ENCODE peak calls at places on chromosomes 1 and 21, in nine cellular contexts. H is cardiac muscle cell; U is tibial artery; N is GM23338; C is upper lobe of right lung; M is hepatocyte; Y is ascending aorta; Q is CD8-positive, alpha-beta T cell; R is kidney. I is an unnamed sample.

GRCh38 chr21:29436650-29437049 is 137.9 kb downstream of the BACH1 start:
- DNase-seq in H (no peak), U (no peak), N (no peak), C (no peak), M (no peak), Y (no peak), Q (no peak), R (no peak), I (no peak)

GRCh38 chr1:219155140-219155539 is 18.5 kb upstream of the LYPLAL1 start:
- DNase-seq in H (no peak), U (no peak), N (no peak), C (no peak), M (no peak), Y (no peak), Q (no peak), R (no peak), I (no peak)

GRCh38 chr1:155623357-155623756 is 13.3 kb downstream of the MSTO1 start:
- DNase-seq in H (no peak), U (no peak), N (no peak), C (no peak), M (no peak), Y (no peak), Q (no peak), R (no peak), I (no peak)

GRCh38 chr1:210291786-210292275 is 36.9 kb upstream of the HHAT start:
- DNase-seq in H (peak), U (no peak), N (no peak), C (no peak), M (peak), Y (peak), Q (no peak), R (no peak), I (peak)

GRCh38 chr1:27292111-27292510 is 29.9 kb upstream of the TMEM222 start:
- DNase-seq in H (peak), U (no peak), N (no peak), C (no peak), M (peak), Y (no peak), Q (no peak), R (no peak), I (no peak)

GRCh38 chr1:179217943-179218507 is 11.5 kb downstream of the ABL2 start:
- DNase-seq in H (no peak), U (no peak), N (no peak), C (no peak), M (no peak), Y (no peak), Q (no peak), R (no peak), I (no peak)

GRCh38 chr1:235648954-235649721 is 446 bp downstream of the GNG4 start:
- DNase-seq in H (peak), U (no peak), N (peak), C (peak), M (peak), Y (no peak), Q (peak), R (peak), I (no peak)

GRCh38 chr1:67791261-67791660 is 42.0 kb downstream of the GNG12 start:
- DNase-seq in H (no peak), U (no peak), N (no peak), C (no peak), M (no peak), Y (no peak), Q (no peak), R (no peak), I (no peak)

GRCh38 chr1:169495050-169495740 is 9.5 kb upstream of the SLC19A2 start:
- DNase-seq in H (no peak), U (no peak), N (no peak), C (no peak), M (no peak), Y (no peak), Q (no peak), R (no peak), I (no peak)

GRCh38 chr1:22916469-22916817 is 56.2 kb downstream of the LACTBL1 start:
- DNase-seq in H (no peak), U (no peak), N (no peak), C (no peak), M (no peak), Y (no peak), Q (no peak), R (no peak), I (no peak)

GRCh38 chr1:191368891-191369654 is 789.2 kb upstream of the RGS18 start:
- DNase-seq in H (no peak), U (no peak), N (no peak), C (no peak), M (no peak), Y (no peak), Q (no peak), R (no peak), I (no peak)

GRCh38 chr1:43632135-43632670 is 17.7 kb upstream of the KDM4A start:
- DNase-seq in H (peak), U (no peak), N (peak), C (peak), M (no peak), Y (no peak), Q (no peak), R (peak), I (no peak)

GRCh38 chr1:225554216-225554812 is 98.6 kb downstream of the ENAH start:
- DNase-seq in H (no peak), U (no peak), N (peak), C (no peak), M (peak), Y (no peak), Q (no peak), R (no peak), I (no peak)

GRCh38 chr1:114853584-114853983 is 1.1 kb upstream of the SYCP1 start:
- DNase-seq in H (no peak), U (no peak), N (no peak), C (no peak), M (no peak), Y (no peak), Q (no peak), R (no peak), I (no peak)

GRCh38 chr1:210711825-210712224 is 383.1 kb downstream of the HHAT start:
- DNase-seq in H (peak), U (no peak), N (peak), C (no peak), M (no peak), Y (no peak), Q (no peak), R (no peak), I (no peak)

GRCh38 chr1:4172659-4173599 is 272.9 kb upstream of the C1orf174 start:
- DNase-seq in H (no peak), U (peak), N (no peak), C (no peak), M (no peak), Y (no peak), Q (no peak), R (no peak), I (peak)

DNA sequence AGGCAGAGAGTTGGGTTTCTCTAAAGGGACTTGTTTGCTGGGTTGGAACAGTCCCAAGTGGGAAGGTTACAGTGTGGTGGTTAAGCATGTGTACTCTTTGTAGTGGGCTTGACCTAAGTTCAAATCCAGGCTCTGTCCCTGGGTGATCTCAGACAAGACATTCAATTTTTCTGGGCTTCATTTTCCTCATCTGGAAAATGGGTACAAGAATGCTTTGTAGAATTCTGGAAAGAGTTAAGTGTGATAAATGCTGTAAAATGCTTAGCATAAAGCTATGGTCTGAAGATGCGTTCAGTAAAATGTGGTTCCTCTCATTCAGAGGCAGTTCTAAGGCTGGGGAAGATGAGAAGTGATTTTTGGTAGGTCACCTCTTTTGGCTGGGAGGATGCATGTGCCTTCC is 805 bp downstream of the GRHL3 start:
- DNase-seq in H (no peak), U (no peak), N (no peak), C (no peak), M (no peak), Y (no peak), Q (no peak), R (no peak), I (no peak)
- H3K4me3 ChIP-seq in H (no peak), U (no peak), N (peak), C (no peak), M (no peak), Y (no peak), Q (no peak), R (no peak), I (no peak)

GRCh38 chr1:91556556-91556955 is 55.9 kb downstream of the CDC7 start:
- DNase-seq in H (no peak), U (no peak), N (no peak), C (no peak), M (no peak), Y (no peak), Q (no peak), R (no peak), I (no peak)
- H3K27ac ChIP-seq in H (no peak), U (no peak), N (no peak), C (no peak), M (peak), Y (no peak), Q (peak), R (no peak), I (no peak)

GRCh38 chr1:150695561-150695960 is 1.4 kb downstream of the GOLPH3L start:
- DNase-seq in H (no peak), U (no peak), N (no peak), C (no peak), M (no peak), Y (no peak), Q (no peak), R (no peak), I (no peak)

GRCh38 chr1:150696995-150697927 is at the start of gene GOLPH3L:
- DNase-seq in H (peak), U (peak), N (peak), C (peak), M (peak), Y (peak), Q (peak), R (peak), I (peak)

GRCh38 chr1:150692720-150693119 is 4.2 kb downstream of the GOLPH3L start:
- DNase-seq in H (no peak), U (no peak), N (no peak), C (no peak), M (no peak), Y (no peak), Q (no peak), R (no peak), I (no peak)

GRCh38 chr1:150696151-150696550 is 803 bp downstream of the GOLPH3L start:
- DNase-seq in H (no peak), U (no peak), N (peak), C (no peak), M (no peak), Y (no peak), Q (no peak), R (no peak), I (no peak)

GRCh38 chr1:150696590-150696989 is 364 bp downstream of the GOLPH3L start:
- DNase-seq in H (peak), U (no peak), N (peak), C (no peak), M (peak), Y (no peak), Q (no peak), R (no peak), I (no peak)
- TF ChIP-seq CTCF in H (no peak), U (no peak), N (no peak), C (no peak), M (no peak), Y (no peak), Q (no peak), R (no peak), I (no peak)

GRCh38 chr1:61184714-61185106 is 102.3 kb downstream of the NFIA start:
- DNase-seq in H (no peak), U (no peak), N (no peak), C (no peak), M (no peak), Y (no peak), Q (no peak), R (no peak), I (no peak)

GRCh38 chr1:61182049-61182448 is 99.7 kb downstream of the NFIA start:
- DNase-seq in H (peak), U (no peak), N (no peak), C (no peak), M (peak), Y (peak), Q (no peak), R (no peak), I (no peak)

GRCh38 chr1:61184035-61184713 is 101.8 kb downstream of the NFIA start:
- DNase-seq in H (peak), U (peak), N (no peak), C (peak), M (peak), Y (peak), Q (no peak), R (peak), I (peak)

GRCh38 chr1:61181016-61181560 is 98.7 kb downstream of the NFIA start:
- DNase-seq in H (no peak), U (no peak), N (no peak), C (no peak), M (no peak), Y (no peak), Q (no peak), R (no peak), I (no peak)

GRCh38 chr1:61183471-61184034 is 101.2 kb downstream of the NFIA start:
- DNase-seq in H (no peak), U (peak), N (no peak), C (no peak), M (peak), Y (peak), Q (no peak), R (peak), I (peak)
- H3K4me3 ChIP-seq in H (no peak), U (peak), N (no peak), C (peak), M (peak), Y (peak), Q (no peak), R (peak), I (peak)

DNA sequence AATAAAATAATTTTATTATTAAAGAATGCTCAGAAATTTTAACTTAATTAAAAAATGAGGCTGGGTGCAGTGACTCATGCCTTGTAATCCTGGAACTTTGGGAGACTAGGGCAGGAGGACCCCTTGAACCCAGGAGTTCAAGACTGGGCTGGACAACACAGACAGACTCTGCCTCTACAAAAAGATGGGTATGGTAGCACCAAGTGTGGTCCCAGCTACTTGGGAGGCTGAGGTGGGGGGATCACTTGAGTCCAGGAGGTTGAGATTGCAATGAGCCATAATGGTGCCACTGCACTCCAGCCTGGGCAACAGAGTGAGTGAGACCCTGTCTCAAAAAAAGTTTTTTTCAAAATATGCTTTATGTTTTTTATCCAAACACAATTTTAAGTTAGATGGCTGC is 25.3 kb downstream of the TMED5 start:
- DNase-seq in H (no peak), U (no peak), N (no peak), C (no peak), M (no peak), Y (no peak), Q (no peak), R (no peak), I (no peak)
- H3K27ac ChIP-seq in H (no peak), U (no peak), N (no peak), C (no peak), M (no peak), Y (no peak), Q (no peak), R (no peak), I (no peak)

GRCh38 chr1:167344112-167344511 is 123.4 kb downstream of the POU2F1 start:
- DNase-seq in H (no peak), U (no peak), N (no peak), C (no peak), M (no peak), Y (no peak), Q (no peak), R (no peak), I (no peak)
- TF ChIP-seq CTCF in H (no peak), U (no peak), N (no peak), C (no peak), M (no peak), Y (no peak), Q (no peak), R (no peak), I (no peak)

GRCh38 chr1:50766688-50767087 is 193.4 kb downstream of the FAF1 start:
- DNase-seq in H (no peak), U (no peak), N (no peak), C (no peak), M (no peak), Y (no peak), Q (no peak), R (no peak), I (no peak)
- H3K4me3 ChIP-seq in H (no peak), U (no peak), N (no peak), C (no peak), M (no peak), Y (no peak), Q (no peak), R (no peak), I (no peak)

DNA sequence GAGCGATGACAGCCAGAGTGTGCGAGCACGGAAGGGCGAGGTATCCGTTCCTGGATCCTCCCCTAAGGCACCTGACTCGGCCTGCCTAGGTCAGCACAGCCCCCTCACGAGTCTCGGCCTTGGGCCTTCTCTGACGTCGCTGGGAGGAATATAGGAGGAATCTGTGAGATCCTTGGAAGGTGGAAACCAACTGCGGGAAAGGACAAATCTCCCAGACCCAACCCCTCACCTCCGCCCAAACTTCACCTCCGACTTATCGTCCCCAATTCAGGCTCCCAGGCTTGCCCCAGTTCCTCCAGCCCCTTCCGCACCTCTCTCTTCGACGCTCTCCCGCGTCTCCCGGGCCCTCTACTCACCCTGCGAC is 492 bp downstream of the APH1A start:
- DNase-seq in H (peak), U (peak), N (no peak), C (peak), M (peak), Y (no peak), Q (no peak), R (peak), I (no peak)
- H3K27ac ChIP-seq in H (peak), U (peak), N (peak), C (peak), M (peak), Y (peak), Q (peak), R (peak), I (peak)

DNA sequence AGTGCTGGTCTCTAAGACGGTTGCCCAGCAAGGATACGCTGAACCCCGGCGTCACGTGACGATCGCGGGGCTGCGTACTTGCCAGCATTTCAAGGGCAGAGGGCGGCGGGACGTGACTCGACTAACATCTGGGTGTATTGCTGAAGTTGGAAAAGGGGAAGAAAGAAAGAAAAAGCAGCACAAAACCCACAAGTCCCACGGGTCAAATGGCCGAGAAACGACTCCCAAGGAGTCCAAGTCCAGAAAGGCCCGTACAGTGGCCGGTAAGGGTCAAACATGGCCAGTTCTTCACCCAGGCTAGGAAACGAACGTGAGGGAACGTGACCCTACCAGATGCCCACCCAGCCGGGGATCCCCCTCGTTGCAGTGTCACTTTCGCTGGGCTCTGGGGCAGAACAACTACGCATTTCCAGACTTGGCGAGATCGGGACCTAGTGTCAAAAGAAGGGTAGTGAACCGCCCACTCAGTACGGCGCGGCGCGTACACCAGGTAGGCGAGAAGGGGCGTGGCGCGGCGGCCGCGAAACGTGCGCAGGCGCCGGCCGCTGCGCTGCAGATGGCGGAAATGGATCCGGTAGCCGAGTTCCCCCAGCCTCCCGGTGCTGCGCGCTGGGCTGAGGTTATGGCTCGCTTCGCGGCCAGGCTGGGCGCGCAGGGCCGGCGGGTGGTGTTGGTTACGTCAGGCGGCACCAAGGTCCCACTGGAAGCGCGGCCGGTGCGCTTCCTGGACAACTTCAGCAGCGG is at the start of the genes PPCS and ZMYND12:
- DNase-seq in H (peak), U (peak), N (peak), C (peak), M (peak), Y (peak), Q (peak), R (peak), I (peak)
- TF ChIP-seq CTCF in H (no peak), U (peak), N (no peak), C (no peak), M (no peak), Y (no peak), Q (peak), R (no peak), I (no peak)

DNA sequence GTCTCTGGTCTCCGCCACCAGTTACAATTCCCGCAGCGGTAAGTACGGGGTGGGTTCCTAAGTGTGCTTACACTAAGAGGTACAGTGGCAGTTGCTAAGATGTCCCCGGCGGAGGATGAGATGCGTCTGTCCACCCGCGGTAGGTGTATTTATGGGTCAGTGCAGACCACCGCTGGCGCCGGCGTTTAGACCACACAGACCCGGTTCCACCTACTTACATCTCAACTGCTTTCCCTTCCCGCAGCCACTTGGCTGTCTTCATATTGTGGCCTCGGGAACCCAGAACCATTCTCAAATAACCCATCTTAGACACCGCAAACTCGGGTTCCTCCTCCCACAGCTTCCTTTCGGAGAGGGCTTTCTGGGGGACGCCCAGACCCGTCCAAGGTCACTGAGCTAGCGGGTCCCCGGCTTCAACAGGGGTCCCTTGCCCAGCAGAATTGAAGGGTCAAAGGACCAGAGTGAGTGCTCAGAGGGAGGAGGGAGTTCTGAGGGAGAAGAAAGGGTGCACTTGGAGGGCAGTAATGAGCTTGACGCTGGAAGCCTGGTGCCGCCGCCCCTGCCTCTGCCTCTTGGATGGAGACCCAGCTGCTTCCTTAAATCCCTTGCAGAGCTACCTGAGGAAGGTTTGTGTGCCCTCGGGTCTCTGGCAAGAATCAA is 8.6 kb downstream of the NR5A2 start:
- DNase-seq in H (no peak), U (no peak), N (peak), C (no peak), M (peak), Y (no peak), Q (no peak), R (no peak), I (peak)
- H3K4me3 ChIP-seq in H (no peak), U (no peak), N (peak), C (no peak), M (no peak), Y (no peak), Q (no peak), R (no peak), I (peak)